ENCODE peak calls at places on chromosomes 16 and 17, in four cellular contexts. Q is astrocyte of the cerebellum, P is lower leg skin, K is IMR-90. A is an unnamed sample.

GRCh38 chr16:8923199-8923598 is 40.5 kb downstream of the USP7 start:
- DNase-seq in K (no peak), Q (no peak), P (no peak), A (no peak)

GRCh38 chr17:18379246-18380146 is 1.9 kb downstream of the EVPLL start:
- DNase-seq in Q (no peak), K (no peak), P (no peak), A (no peak)

GRCh38 chr17:17587614-17588336 is 3.7 kb downstream of the PEMT start:
- DNase-seq in K (no peak), P (no peak), Q (no peak), A (no peak)

GRCh38 chr16:83215417-83216001 is 588.7 kb downstream of the CDH13 start:
- DNase-seq in Q (peak), K (peak), P (no peak), A (no peak)

GRCh38 chr16:85253127-85253941 is 141.1 kb upstream of the CIBAR2 start:
- DNase-seq in K (peak), Q (no peak), P (no peak), A (peak)

GRCh38 chr16:62088731-62089410 is 52.6 kb upstream of the CDH8 start:
- DNase-seq in Q (no peak), P (no peak), K (no peak), A (no peak)

GRCh38 chr17:56786989-56787482 is 46.7 kb downstream of the C17orf67 start:
- DNase-seq in P (peak), K (peak), Q (peak), A (no peak)

GRCh38 chr16:85492617-85492957 is 120.5 kb upstream of the GSE1 start:
- DNase-seq in Q (no peak), P (no peak), K (no peak), A (no peak)

GRCh38 chr16:31228206-31228605 is 11.3 kb upstream of the PYDC1 start:
- DNase-seq in P (no peak), Q (no peak), K (no peak), A (no peak)

GRCh38 chr17:47066841-47067682 is 88.0 kb upstream of the RPRML start:
- DNase-seq in P (peak), K (peak), Q (peak), A (peak)

GRCh38 chr17:2794116-2794803 is 2.0 kb upstream of the RAP1GAP2 start:
- DNase-seq in Q (no peak), K (no peak), P (no peak), A (no peak)

GRCh38 chr16:86517033-86517432 is 6.7 kb downstream of the FOXF1 start:
- DNase-seq in K (peak), Q (no peak), P (no peak), A (no peak)

GRCh38 chr16:86515420-86515779 is 5.1 kb downstream of the FOXF1 start:
- DNase-seq in P (no peak), K (peak), Q (no peak), A (no peak)

GRCh38 chr16:86517652-86518258 is 7.4 kb downstream of the FOXF1 start:
- DNase-seq in P (no peak), K (peak), Q (peak), A (peak)

GRCh38 chr16:86515780-86516617 is 5.7 kb downstream of the FOXF1 start:
- DNase-seq in P (no peak), Q (no peak), K (peak), A (no peak)

DNA sequence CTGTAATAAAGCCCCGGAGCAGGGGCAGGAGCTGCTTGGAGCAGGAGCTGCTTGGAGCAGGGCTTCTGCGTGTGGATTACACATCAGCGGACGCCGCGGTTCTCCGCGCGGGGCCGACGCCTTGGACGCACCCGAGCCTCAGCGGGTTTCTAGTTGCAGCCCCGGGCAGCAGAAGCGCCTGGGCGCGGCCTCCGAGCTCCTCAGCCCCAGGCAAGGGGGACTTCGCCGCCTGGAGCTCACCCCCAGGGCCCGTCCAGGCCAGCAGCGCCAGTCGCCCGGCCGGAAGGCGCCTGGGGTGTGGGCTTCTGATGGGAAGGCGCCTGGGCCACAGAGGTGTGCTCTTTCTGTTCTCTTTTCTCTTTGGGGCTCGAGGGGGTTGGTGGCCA is 6.3 kb downstream of the FOXF1 start:
- DNase-seq in Q (no peak), K (peak), P (no peak), A (no peak)
- H3K4me3 ChIP-seq in Q (peak), K (peak), P (no peak), A (no peak)

DNA sequence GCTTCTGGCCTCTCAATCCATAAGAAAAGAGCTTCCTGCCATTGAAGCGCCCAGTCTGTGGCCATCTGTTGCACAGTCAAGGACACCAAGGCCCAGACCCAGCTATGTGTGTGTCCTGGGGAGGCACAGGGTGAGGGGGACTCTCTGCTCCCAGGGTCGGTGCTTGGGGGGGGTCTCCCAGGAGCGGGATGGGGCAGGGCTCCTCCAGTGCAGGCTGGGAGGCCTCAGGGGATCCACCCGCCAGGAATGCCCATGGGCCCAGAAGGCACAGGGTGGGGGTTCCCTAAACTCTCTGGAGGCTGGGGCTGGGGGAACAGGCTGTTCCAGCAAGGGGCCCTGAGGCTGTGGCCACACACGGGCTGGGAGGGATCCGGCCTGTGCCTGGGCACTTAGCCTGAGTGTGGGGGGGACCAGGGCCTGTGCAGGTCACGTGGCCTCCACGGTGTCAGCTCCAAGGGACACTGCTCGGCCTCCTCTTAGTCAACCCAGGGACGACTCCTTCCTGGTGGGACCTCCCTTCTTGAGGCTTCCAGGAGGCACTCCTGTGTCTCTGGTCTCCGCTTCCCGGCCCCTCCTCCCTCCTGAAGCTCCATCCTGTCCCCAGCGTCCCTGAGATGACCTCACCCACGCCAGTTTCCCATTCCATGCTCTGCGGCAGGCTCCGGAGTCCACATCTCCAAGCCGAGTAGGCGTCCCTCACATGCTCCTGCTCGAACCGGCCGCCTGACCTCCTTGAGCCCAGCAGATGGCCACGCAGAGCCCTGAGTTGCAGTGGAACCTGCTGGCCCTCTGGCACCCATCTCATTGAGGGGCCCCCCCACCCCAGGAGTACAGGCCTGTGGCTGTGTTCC is 23.1 kb upstream of the BAHCC1 start:
- DNase-seq in P (no peak), Q (no peak), K (peak), A (no peak)
- TF ChIP-seq CTCF in P (no peak), Q (peak), K (peak), A (no peak)

DNA sequence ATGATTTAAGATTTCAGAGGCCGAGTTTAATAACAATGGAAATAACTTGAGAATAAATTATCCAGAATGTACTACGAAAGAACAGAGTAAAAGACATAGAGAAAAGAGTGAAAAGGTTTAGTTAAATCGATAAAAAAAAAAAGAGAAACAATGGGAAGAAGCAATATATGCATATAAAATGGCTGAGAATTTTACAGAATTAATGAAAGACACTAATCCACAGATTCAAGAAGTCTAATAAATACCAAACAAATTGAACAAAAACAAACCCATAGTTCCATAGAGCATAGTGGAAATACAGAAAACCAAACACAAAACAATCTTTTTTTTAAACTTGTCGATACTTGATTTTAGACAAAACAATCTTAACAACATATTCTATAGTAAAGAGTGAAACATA is 1.7 kb downstream of the PSME3IP1 start:
- DNase-seq in P (no peak), K (no peak), Q (no peak), A (no peak)
- H3K4me3 ChIP-seq in P (no peak), K (no peak), Q (no peak), A (no peak)

DNA sequence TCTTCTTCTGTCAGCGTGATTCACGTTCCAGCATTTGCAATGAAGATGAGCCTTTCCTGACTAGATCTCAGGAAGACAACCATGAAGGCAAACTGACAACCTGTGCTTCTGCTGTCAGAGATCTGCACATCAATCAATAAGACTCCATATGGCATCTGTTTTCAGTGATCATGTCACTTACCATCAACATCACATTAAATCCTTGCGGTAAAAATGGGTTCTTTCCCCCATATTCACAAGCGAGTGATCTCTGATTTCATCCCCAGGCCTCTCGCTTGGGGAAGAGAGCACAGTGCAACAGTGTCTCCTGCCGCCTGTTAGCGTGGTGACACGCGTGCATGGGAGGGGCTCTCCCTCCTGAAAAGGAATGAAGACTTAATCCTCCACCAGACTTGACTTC is 11.1 kb downstream of the NACA2 start:
- DNase-seq in Q (no peak), P (no peak), K (peak), A (no peak)
- TF ChIP-seq CTCF in Q (no peak), P (no peak), K (peak), A (no peak)